ENCODE peak calls at places on chromosomes 5 and 9, in four cellular contexts. J, S, Y and U are unnamed samples.

GRCh38 chr5:147037517-147038205 is 159.1 kb upstream of the PPP2R2B start:
- DNase-seq in J (no peak), S (no peak), Y (no peak), U (no peak)

GRCh38 chr9:13971415-13971814 is 342.5 kb downstream of the NFIB start:
- DNase-seq in J (no peak), S (no peak), Y (no peak), U (no peak)

GRCh38 chr9:14423816-14424261 is 109.9 kb upstream of the NFIB start:
- DNase-seq in J (no peak), S (peak), Y (no peak), U (no peak)

GRCh38 chr5:84437673-84438315 is 53.1 kb upstream of the EDIL3 start:
- DNase-seq in J (no peak), S (peak), Y (no peak), U (no peak)

GRCh38 chr9:17810728-17811634 is 232.1 kb downstream of the SH3GL2 start:
- DNase-seq in J (peak), S (peak), Y (peak), U (peak)

GRCh38 chr9:133102190-133103021 is 18.6 kb downstream of the RALGDS start:
- DNase-seq in J (no peak), S (no peak), Y (no peak), U (no peak)

GRCh38 chr5:32687167-32687831 is 23.8 kb upstream of the NPR3 start:
- DNase-seq in J (peak), S (no peak), Y (peak), U (no peak)

GRCh38 chr5:1161108-1161831 is 40.1 kb upstream of the SLC6A19 start:
- DNase-seq in J (no peak), S (no peak), Y (no peak), U (no peak)

GRCh38 chr9:114303571-114303970 is 19.3 kb upstream of the ORM1 start:
- DNase-seq in J (no peak), S (no peak), Y (no peak), U (no peak)

GRCh38 chr5:132001647-132002561 is 9.6 kb downstream of the ACSL6 start:
- DNase-seq in J (no peak), S (peak), Y (no peak), U (no peak)

GRCh38 chr9:81489048-81489447 is 200.3 kb downstream of the TLE1 start:
- DNase-seq in J (no peak), S (no peak), Y (no peak), U (no peak)

GRCh38 chr9:33162721-33163311 is 4.3 kb downstream of the B4GALT1 start:
- DNase-seq in J (peak), S (peak), Y (no peak), U (no peak)

GRCh38 chr9:17995031-17995430 is 416.2 kb downstream of the SH3GL2 start:
- DNase-seq in J (no peak), S (no peak), Y (no peak), U (no peak)

GRCh38 chr5:175823731-175824525 is 47.5 kb upstream of the CPLX2 start:
- DNase-seq in J (no peak), S (no peak), Y (peak), U (peak)

GRCh38 chr9:121350993-121351561 is 19.0 kb downstream of the STOM start:
- DNase-seq in J (peak), S (peak), Y (peak), U (no peak)

GRCh38 chr5:75007537-75007847 is 44.9 kb downstream of the GCNT4 start:
- DNase-seq in J (no peak), S (peak), Y (no peak), U (no peak)

GRCh38 chr9:90612957-90613356 is 29.7 kb downstream of the DIRAS2 start:
- DNase-seq in J (no peak), S (no peak), Y (no peak), U (no peak)

GRCh38 chr9:75088646-75089368 is 493 bp downstream of the OSTF1 start:
- DNase-seq in J (peak), S (peak), Y (peak), U (peak)

GRCh38 chr9:130036099-130036498 is 6.9 kb downstream of the FNBP1 start:
- DNase-seq in J (no peak), S (peak), Y (no peak), U (no peak)

GRCh38 chr9:89260525-89260924 is 50.5 kb upstream of the CKS2 start:
- DNase-seq in J (no peak), S (no peak), Y (no peak), U (no peak)

GRCh38 chr9:117825609-117826347 is 121.6 kb downstream of the TLR4 start:
- DNase-seq in J (peak), S (no peak), Y (no peak), U (no peak)

GRCh38 chr9:20358201-20358600 is 264.1 kb downstream of the MLLT3 start:
- DNase-seq in J (no peak), S (peak), Y (no peak), U (no peak)

GRCh38 chr5:80097516-80097915 is 62.4 kb downstream of the THBS4 start:
- DNase-seq in J (no peak), S (no peak), Y (no peak), U (no peak)

GRCh38 chr5:128074171-128074570 is 9.4 kb upstream of the SLC12A2 start:
- DNase-seq in J (no peak), S (no peak), Y (no peak), U (no peak)

GRCh38 chr5:96597441-96598020 is 64.6 kb upstream of the CAST start:
- DNase-seq in J (no peak), S (no peak), Y (no peak), U (no peak)

GRCh38 chr5:27191786-27192505 is 153.6 kb upstream of the CDH9 start:
- DNase-seq in J (no peak), S (no peak), Y (no peak), U (no peak)

GRCh38 chr9:131478421-131478868 is 24.3 kb upstream of the POMT1 start:
- DNase-seq in J (no peak), S (no peak), Y (no peak), U (peak)

GRCh38 chr5:6729400-6730310 is 16.4 kb downstream of the TENT4A start:
- DNase-seq in J (no peak), S (no peak), Y (no peak), U (peak)

GRCh38 chr5:127216906-127217675 is 73.5 kb upstream of the MEGF10 start:
- DNase-seq in J (no peak), S (no peak), Y (no peak), U (no peak)

GRCh38 chr5:180816608-180817534 is 14.3 kb upstream of the MGAT1 start:
- DNase-seq in J (peak), S (no peak), Y (no peak), U (peak)